ENCODE peak calls at places on chromosome 17, in ten cellular contexts. One of them, this sample, is unnamed.

GRCh38 chr17:29625037-29625750 is 2.5 kb upstream of the CORO6 start:
- DNase-seq in MCF 10A: peak; percentile 20
- DNase-seq in heart right ventricle: no peak
- DNase-seq in adrenal gland: no peak
- DNase-seq in omental fat pad: no peak
- DNase-seq in A549: no peak
- DNase-seq in H9: peak; percentile 89
- DNase-seq in BE2C: peak; percentile 67
- DNase-seq in cardiac muscle cell: no peak
- DNase-seq in WTC11: no peak
- DNase-seq in this sample: no peak

GRCh38 chr17:50149425-50150353 is 788 bp downstream of the PPP1R9B start:
- DNase-seq in MCF 10A: peak; percentile 50
- DNase-seq in heart right ventricle: no peak
- DNase-seq in adrenal gland: peak; percentile 53
- DNase-seq in omental fat pad: no peak
- DNase-seq in A549: no peak
- DNase-seq in H9: peak; percentile 69
- DNase-seq in BE2C: peak; percentile 61
- DNase-seq in cardiac muscle cell: peak; percentile 78
- DNase-seq in WTC11: no peak
- DNase-seq in this sample: no peak

GRCh38 chr17:52138752-52139151 is 19.8 kb downstream of the CA10 start:
- DNase-seq in MCF 10A: no peak
- DNase-seq in heart right ventricle: no peak
- DNase-seq in adrenal gland: no peak
- DNase-seq in omental fat pad: no peak
- DNase-seq in A549: no peak
- DNase-seq in H9: no peak
- DNase-seq in BE2C: no peak
- DNase-seq in cardiac muscle cell: no peak
- DNase-seq in WTC11: no peak
- DNase-seq in this sample: no peak

GRCh38 chr17:50363217-50364060 is 9.5 kb downstream of the MRPL27 start:
- DNase-seq in MCF 10A: no peak
- DNase-seq in heart right ventricle: no peak
- DNase-seq in adrenal gland: no peak
- DNase-seq in omental fat pad: no peak
- DNase-seq in A549: no peak
- DNase-seq in H9: peak; percentile 97
- DNase-seq in BE2C: peak; percentile 81
- DNase-seq in cardiac muscle cell: peak; percentile 60
- DNase-seq in WTC11: peak; percentile 82
- DNase-seq in this sample: no peak

GRCh38 chr17:31696184-31696602 is 162.9 kb downstream of the COPRS start:
- DNase-seq in MCF 10A: no peak
- DNase-seq in heart right ventricle: peak; percentile 82
- DNase-seq in adrenal gland: no peak
- DNase-seq in omental fat pad: no peak
- DNase-seq in A549: no peak
- DNase-seq in H9: peak; percentile 60
- DNase-seq in BE2C: peak; percentile 86
- DNase-seq in cardiac muscle cell: peak; percentile 92
- DNase-seq in WTC11: peak; percentile 23
- DNase-seq in this sample: peak; percentile 79

GRCh38 chr17:4234406-4234805 is 29.4 kb downstream of the ANKFY1 start:
- DNase-seq in MCF 10A: no peak
- DNase-seq in heart right ventricle: no peak
- DNase-seq in adrenal gland: no peak
- DNase-seq in omental fat pad: no peak
- DNase-seq in A549: no peak
- DNase-seq in H9: no peak
- DNase-seq in BE2C: no peak
- DNase-seq in cardiac muscle cell: no peak
- DNase-seq in WTC11: no peak
- DNase-seq in this sample: no peak

GRCh38 chr17:67021196-67021595 is 23.2 kb upstream of the CACNG1 start:
- DNase-seq in MCF 10A: no peak
- DNase-seq in heart right ventricle: no peak
- DNase-seq in adrenal gland: no peak
- DNase-seq in omental fat pad: no peak
- DNase-seq in A549: no peak
- DNase-seq in H9: no peak
- DNase-seq in BE2C: no peak
- DNase-seq in cardiac muscle cell: no peak
- DNase-seq in WTC11: no peak
- DNase-seq in this sample: no peak

GRCh38 chr17:50279181-50279526 is 4.9 kb downstream of the TMEM92 start:
- DNase-seq in MCF 10A: peak; percentile 76
- DNase-seq in heart right ventricle: no peak
- DNase-seq in adrenal gland: no peak
- DNase-seq in omental fat pad: no peak
- DNase-seq in A549: no peak
- DNase-seq in H9: no peak
- DNase-seq in BE2C: no peak
- DNase-seq in cardiac muscle cell: no peak
- DNase-seq in WTC11: no peak
- DNase-seq in this sample: no peak

GRCh38 chr17:67336859-67337258 is 29.5 kb downstream of the PSMD12 start:
- DNase-seq in MCF 10A: no peak
- DNase-seq in heart right ventricle: no peak
- DNase-seq in adrenal gland: no peak
- DNase-seq in omental fat pad: no peak
- DNase-seq in A549: no peak
- DNase-seq in H9: peak; percentile 26
- DNase-seq in BE2C: no peak
- DNase-seq in cardiac muscle cell: no peak
- DNase-seq in WTC11: no peak
- DNase-seq in this sample: no peak

GRCh38 chr17:76438906-76439305 is 14.0 kb downstream of the UBE2O start:
- DNase-seq in MCF 10A: no peak
- DNase-seq in heart right ventricle: no peak
- DNase-seq in adrenal gland: no peak
- DNase-seq in omental fat pad: no peak
- DNase-seq in A549: no peak
- DNase-seq in H9: no peak
- DNase-seq in BE2C: no peak
- DNase-seq in cardiac muscle cell: no peak
- DNase-seq in WTC11: no peak
- DNase-seq in this sample: no peak

GRCh38 chr17:10313037-10313672 is 59.7 kb downstream of the MYH13 start:
- DNase-seq in MCF 10A: no peak
- DNase-seq in heart right ventricle: no peak
- DNase-seq in adrenal gland: no peak
- DNase-seq in omental fat pad: no peak
- DNase-seq in A549: no peak
- DNase-seq in H9: peak; percentile 58
- DNase-seq in BE2C: no peak
- DNase-seq in cardiac muscle cell: no peak
- DNase-seq in WTC11: peak; percentile 40
- DNase-seq in this sample: no peak

GRCh38 chr17:59439711-59440110 is 108.3 kb downstream of the YPEL2 start:
- DNase-seq in MCF 10A: no peak
- DNase-seq in heart right ventricle: no peak
- DNase-seq in adrenal gland: no peak
- DNase-seq in omental fat pad: no peak
- DNase-seq in A549: no peak
- DNase-seq in H9: no peak
- DNase-seq in BE2C: no peak
- DNase-seq in cardiac muscle cell: no peak
- DNase-seq in WTC11: no peak
- DNase-seq in this sample: no peak

GRCh38 chr17:12089809-12090384 is 69.2 kb downstream of the MAP2K4 start:
- DNase-seq in MCF 10A: peak; percentile 60
- DNase-seq in heart right ventricle: no peak
- DNase-seq in adrenal gland: no peak
- DNase-seq in omental fat pad: no peak
- DNase-seq in A549: peak; percentile 12
- DNase-seq in H9: no peak
- DNase-seq in BE2C: no peak
- DNase-seq in cardiac muscle cell: no peak
- DNase-seq in WTC11: no peak
- DNase-seq in this sample: no peak

GRCh38 chr17:50129303-50129945 is 536 bp downstream of the SAMD14 start:
- DNase-seq in MCF 10A: no peak
- DNase-seq in heart right ventricle: no peak
- DNase-seq in adrenal gland: peak; percentile 45
- DNase-seq in omental fat pad: no peak
- DNase-seq in A549: no peak
- DNase-seq in H9: peak; percentile 60
- DNase-seq in BE2C: peak; percentile 51
- DNase-seq in cardiac muscle cell: no peak
- DNase-seq in WTC11: no peak
- DNase-seq in this sample: no peak

GRCh38 chr17:2562162-2562858 is 31.1 kb upstream of the PAFAH1B1 start:
- DNase-seq in MCF 10A: no peak
- DNase-seq in heart right ventricle: no peak
- DNase-seq in adrenal gland: no peak
- DNase-seq in omental fat pad: no peak
- DNase-seq in A549: no peak
- DNase-seq in H9: no peak
- DNase-seq in BE2C: no peak
- DNase-seq in cardiac muscle cell: no peak
- DNase-seq in WTC11: no peak
- DNase-seq in this sample: no peak

GRCh38 chr17:49050611-49051010 is 53.4 kb downstream of the IGF2BP1 start:
- DNase-seq in MCF 10A: no peak
- DNase-seq in heart right ventricle: no peak
- DNase-seq in adrenal gland: no peak
- DNase-seq in omental fat pad: no peak
- DNase-seq in A549: no peak
- DNase-seq in H9: no peak
- DNase-seq in BE2C: no peak
- DNase-seq in cardiac muscle cell: no peak
- DNase-seq in WTC11: no peak
- DNase-seq in this sample: no peak

GRCh38 chr17:49054342-49055092 is 57.3 kb downstream of the IGF2BP1 start:
- DNase-seq in MCF 10A: no peak
- DNase-seq in heart right ventricle: no peak
- DNase-seq in adrenal gland: no peak
- DNase-seq in omental fat pad: no peak
- DNase-seq in A549: no peak
- DNase-seq in H9: no peak
- DNase-seq in BE2C: no peak
- DNase-seq in cardiac muscle cell: no peak
- DNase-seq in WTC11: no peak
- DNase-seq in this sample: no peak

GRCh38 chr17:49053171-49053829 is 56.1 kb downstream of the IGF2BP1 start:
- DNase-seq in MCF 10A: no peak
- DNase-seq in heart right ventricle: no peak
- DNase-seq in adrenal gland: no peak
- DNase-seq in omental fat pad: no peak
- DNase-seq in A549: no peak
- DNase-seq in H9: peak; percentile 62
- DNase-seq in BE2C: no peak
- DNase-seq in cardiac muscle cell: no peak
- DNase-seq in WTC11: peak; percentile 26
- DNase-seq in this sample: no peak

GRCh38 chr17:49049265-49049664 is 52.1 kb downstream of the IGF2BP1 start:
- DNase-seq in MCF 10A: no peak
- DNase-seq in heart right ventricle: no peak
- DNase-seq in adrenal gland: no peak
- DNase-seq in omental fat pad: no peak
- DNase-seq in A549: no peak
- DNase-seq in H9: no peak
- DNase-seq in BE2C: no peak
- DNase-seq in cardiac muscle cell: no peak
- DNase-seq in WTC11: no peak
- DNase-seq in this sample: no peak

DNA sequence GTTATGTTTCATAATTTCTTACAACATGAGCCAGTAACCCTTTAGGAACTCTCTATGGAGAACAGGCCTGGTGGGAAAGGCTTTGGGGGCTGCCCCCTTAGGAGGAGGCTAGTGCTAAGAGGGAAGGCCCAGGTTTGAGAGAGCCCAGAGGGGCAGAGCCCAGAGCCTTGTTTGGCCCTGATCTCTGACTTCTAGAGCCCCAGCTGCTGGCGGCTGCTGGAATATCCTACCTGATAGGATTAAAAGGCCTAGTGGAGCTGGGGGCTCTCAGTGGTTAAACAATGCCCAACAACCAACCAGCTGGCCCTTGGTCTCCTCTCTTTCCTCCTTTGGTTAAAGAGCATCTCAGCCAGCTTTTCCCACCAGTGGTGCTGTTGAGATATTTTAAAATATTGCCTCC is 54.1 kb downstream of the IGF2BP1 start:
- DNase-seq in MCF 10A: no peak
- DNase-seq in heart right ventricle: no peak
- DNase-seq in adrenal gland: no peak
- DNase-seq in omental fat pad: no peak
- DNase-seq in A549: no peak
- DNase-seq in H9: peak; percentile 46
- DNase-seq in BE2C: no peak
- DNase-seq in cardiac muscle cell: no peak
- DNase-seq in WTC11: no peak
- DNase-seq in this sample: no peak
- TF ChIP-seq CTCF in MCF 10A: no peak
- TF ChIP-seq CTCF in heart right ventricle: no peak
- TF ChIP-seq CTCF in adrenal gland: no peak
- TF ChIP-seq CTCF in omental fat pad: no peak
- TF ChIP-seq CTCF in A549: no peak
- TF ChIP-seq CTCF in H9: peak; percentile 31
- TF ChIP-seq CTCF in BE2C: no peak
- TF ChIP-seq CTCF in cardiac muscle cell: no peak
- TF ChIP-seq CTCF in WTC11: no peak
- TF ChIP-seq CTCF in this sample: no peak

GRCh38 chr17:81371910-81372760 is 23.1 kb upstream of the BAHCC1 start:
- DNase-seq in MCF 10A: peak; percentile 50
- DNase-seq in heart right ventricle: peak; percentile 80
- DNase-seq in adrenal gland: peak; percentile 26
- DNase-seq in omental fat pad: no peak
- DNase-seq in A549: peak; percentile 73
- DNase-seq in H9: peak; percentile 79
- DNase-seq in BE2C: peak; percentile 56
- DNase-seq in cardiac muscle cell: peak; percentile 71
- DNase-seq in WTC11: peak; percentile 60
- DNase-seq in this sample: no peak
- TF ChIP-seq CTCF in MCF 10A: peak; percentile 44
- TF ChIP-seq CTCF in heart right ventricle: peak; percentile 37
- TF ChIP-seq CTCF in adrenal gland: no peak
- TF ChIP-seq CTCF in omental fat pad: no peak
- TF ChIP-seq CTCF in A549: peak; percentile 55
- TF ChIP-seq CTCF in H9: peak; percentile 53
- TF ChIP-seq CTCF in BE2C: peak; percentile 48
- TF ChIP-seq CTCF in cardiac muscle cell: peak; percentile 49
- TF ChIP-seq CTCF in WTC11: no peak
- TF ChIP-seq CTCF in this sample: no peak

GRCh38 chr17:62805234-62805633 is 2.9 kb downstream of the MARCHF10 start:
- DNase-seq in MCF 10A: no peak
- DNase-seq in heart right ventricle: no peak
- DNase-seq in adrenal gland: no peak
- DNase-seq in omental fat pad: no peak
- DNase-seq in A549: no peak
- DNase-seq in H9: no peak
- DNase-seq in BE2C: no peak
- DNase-seq in cardiac muscle cell: no peak
- DNase-seq in WTC11: no peak
- DNase-seq in this sample: no peak
- TF ChIP-seq CTCF in MCF 10A: no peak
- TF ChIP-seq CTCF in heart right ventricle: no peak
- TF ChIP-seq CTCF in adrenal gland: no peak
- TF ChIP-seq CTCF in omental fat pad: no peak
- TF ChIP-seq CTCF in A549: no peak
- TF ChIP-seq CTCF in H9: no peak
- TF ChIP-seq CTCF in BE2C: no peak
- TF ChIP-seq CTCF in cardiac muscle cell: no peak
- TF ChIP-seq CTCF in WTC11: no peak
- TF ChIP-seq CTCF in this sample: no peak

GRCh38 chr17:48107137-48108055 is at the start of gene SNX11:
- DNase-seq in MCF 10A: peak; percentile 85
- DNase-seq in heart right ventricle: peak; percentile 91
- DNase-seq in adrenal gland: peak; percentile 82
- DNase-seq in omental fat pad: peak; percentile 86
- DNase-seq in A549: peak; percentile 93
- DNase-seq in H9: peak; percentile 98
- DNase-seq in BE2C: peak; percentile 95
- DNase-seq in cardiac muscle cell: peak; percentile 95
- DNase-seq in WTC11: peak; percentile 97
- DNase-seq in this sample: peak; percentile 87
- TF ChIP-seq CTCF in MCF 10A: no peak
- TF ChIP-seq CTCF in heart right ventricle: no peak
- TF ChIP-seq CTCF in adrenal gland: peak; percentile 4
- TF ChIP-seq CTCF in omental fat pad: no peak
- TF ChIP-seq CTCF in A549: no peak
- TF ChIP-seq CTCF in H9: no peak
- TF ChIP-seq CTCF in BE2C: no peak
- TF ChIP-seq CTCF in cardiac muscle cell: no peak
- TF ChIP-seq CTCF in WTC11: no peak
- TF ChIP-seq CTCF in this sample: no peak